ENCODE peak calls at places on chromosomes 6 and 20, in six cellular contexts. A is adrenal gland, W is nephron progenitor cell, S is NCI-H1048, O is mucosa of gallbladder, R is left colon. T is an unnamed sample.

GRCh38 chr6:33702345-33702977 is 9.0 kb downstream of the UQCC2 start:
- DNase-seq in A (no peak), W (no peak), S (no peak), O (no peak), R (no peak), T (peak; percentile 81)

GRCh38 chr6:44270526-44271405 is 516 bp downstream of the TMEM151B start:
- DNase-seq in A (no peak), W (peak; percentile 90), S (no peak), O (no peak), R (no peak), T (peak; percentile 97)

GRCh38 chr20:33276303-33277113 is 6.5 kb upstream of the BPIFB1 start:
- DNase-seq in A (peak; percentile 26), W (no peak), S (no peak), O (no peak), R (no peak), T (peak; percentile 53)

GRCh38 chr6:3442444-3443220 is 14.2 kb downstream of the SLC22A23 start:
- DNase-seq in A (no peak), W (no peak), S (no peak), O (no peak), R (no peak), T (no peak)

GRCh38 chr6:73051147-73051546 is 174.1 kb downstream of the KHDC1L start:
- DNase-seq in A (no peak), W (no peak), S (no peak), O (no peak), R (no peak), T (no peak)

GRCh38 chr6:104118274-104118673 is 741.4 kb downstream of the HACE1 start:
- DNase-seq in A (no peak), W (no peak), S (no peak), O (no peak), R (no peak), T (no peak)

GRCh38 chr20:10511507-10512231 is 76.6 kb downstream of the SLX4IP start:
- DNase-seq in A (peak; percentile 79), W (no peak), S (no peak), O (peak; percentile 87), R (peak; percentile 81), T (peak; percentile 26)

GRCh38 chr20:10667077-10667401 is 6.8 kb downstream of the JAG1 start:
- DNase-seq in A (no peak), W (no peak), S (peak; percentile 44), O (no peak), R (no peak), T (no peak)

GRCh38 chr20:48224531-48224930 is 439.2 kb upstream of the SULF2 start:
- DNase-seq in A (no peak), W (no peak), S (no peak), O (no peak), R (no peak), T (no peak)

GRCh38 chr6:15413558-15414257 is 167.8 kb downstream of the JARID2 start:
- DNase-seq in A (no peak), W (no peak), S (no peak), O (no peak), R (no peak), T (no peak)

GRCh38 chr6:33761922-33762629 is 15.4 kb upstream of the IP6K3 start:
- DNase-seq in A (peak; percentile 70), W (peak; percentile 69), S (no peak), O (peak; percentile 22), R (peak; percentile 75), T (peak; percentile 86)

GRCh38 chr20:36465109-36466080 is 75.9 kb upstream of the MYL9 start:
- DNase-seq in A (no peak), W (no peak), S (no peak), O (no peak), R (peak; percentile 69), T (peak; percentile 64)

GRCh38 chr6:153215242-153215641 is 84.2 kb upstream of the RGS17 start:
- DNase-seq in A (no peak), W (no peak), S (no peak), O (no peak), R (no peak), T (no peak)

GRCh38 chr6:155985660-155986138 is 530.1 kb upstream of the NOX3 start:
- DNase-seq in A (no peak), W (no peak), S (no peak), O (no peak), R (no peak), T (no peak)

GRCh38 chr6:156943167-156943566 is 166.0 kb downstream of the ARID1B start:
- DNase-seq in A (no peak), W (no peak), S (no peak), O (no peak), R (no peak), T (no peak)

GRCh38 chr6:38566295-38566694 is 73.4 kb downstream of the BTBD9 start:
- DNase-seq in A (no peak), W (no peak), S (no peak), O (no peak), R (no peak), T (no peak)

GRCh38 chr6:166365221-166365620 is 17.5 kb downstream of the MPC1 start:
- DNase-seq in A (peak; percentile 45), W (no peak), S (no peak), O (no peak), R (no peak), T (peak; percentile 69)

GRCh38 chr6:46948699-46949098 is 27.0 kb upstream of the ADGRF5 start:
- DNase-seq in A (no peak), W (no peak), S (no peak), O (no peak), R (no peak), T (no peak)

GRCh38 chr6:135572051-135572450 is 74.5 kb upstream of the AHI1 start:
- DNase-seq in A (no peak), W (no peak), S (no peak), O (no peak), R (no peak), T (no peak)

GRCh38 chr6:39803872-39804271 is 11.7 kb downstream of the DAAM2 start:
- DNase-seq in A (no peak), W (no peak), S (no peak), O (no peak), R (no peak), T (no peak)

GRCh38 chr6:142868917-142869316 is 76.1 kb downstream of the HIVEP2 start:
- DNase-seq in A (no peak), W (no peak), S (no peak), O (no peak), R (no peak), T (no peak)

GRCh38 chr6:131059486-131059885 is 3.6 kb downstream of the EPB41L2 start:
- DNase-seq in A (no peak), W (no peak), S (no peak), O (no peak), R (no peak), T (no peak)

GRCh38 chr6:40341726-40342125 is 245.4 kb downstream of the LRFN2 start:
- DNase-seq in A (no peak), W (no peak), S (no peak), O (no peak), R (no peak), T (no peak)

GRCh38 chr6:167825759-167826229 is 917 bp upstream of the AFDN start:
- DNase-seq in A (peak; percentile 51), W (peak; percentile 75), S (no peak), O (peak; percentile 76), R (peak; percentile 83), T (peak; percentile 93)

GRCh38 chr6:40251609-40252008 is 317.3 kb upstream of the MOCS1 start:
- DNase-seq in A (no peak), W (no peak), S (peak; percentile 55), O (no peak), R (no peak), T (no peak)

GRCh38 chr6:89257346-89257745 is 40.2 kb upstream of the GABRR1 start:
- DNase-seq in A (no peak), W (no peak), S (no peak), O (no peak), R (no peak), T (no peak)

GRCh38 chr6:149716584-149716983 is 1.3 kb downstream of the LATS1 start:
- DNase-seq in A (no peak), W (no peak), S (no peak), O (no peak), R (no peak), T (peak; percentile 18)

T was measured in H7.